ENCODE peak calls at places on chromosomes 4 and X, in eight cellular contexts. E is astrocyte of the spinal cord, X is KG1, S is NCI-H1092 treated with DMSO at 0.1 percent for 48 hours, A is OCI-M1, W is omental fat pad, Q is T follicular helper cell, U is HEK293T. G is an unnamed sample.

GRCh38 chr4:97987019-97987648 is 156.1 kb downstream of the STPG2 start:
- DNase-seq in W (no peak), X (no peak), S (peak; percentile 52), U (peak; percentile 23), E (peak; percentile 56), A (peak; percentile 66), Q (no peak), G (no peak)

GRCh38 chr4:152102184-152103000 is 341.6 kb upstream of the GATB start:
- DNase-seq in Q (no peak), A (no peak), X (no peak), S (no peak), E (peak; percentile 40), U (no peak), W (no peak), G (no peak)

GRCh38 chr4:113435893-113436292 is 325.6 kb downstream of the CAMK2D start:
- DNase-seq in X (no peak), A (no peak), Q (no peak), S (peak; percentile 14), W (peak; percentile 44), E (peak; percentile 92), U (no peak), G (peak; percentile 64)

GRCh38 chr4:72896515-72896914 is 173.0 kb downstream of the COX18 start:
- DNase-seq in W (no peak), Q (no peak), E (peak; percentile 73), A (no peak), S (no peak), U (no peak), X (no peak), G (no peak)

GRCh38 chr4:5036239-5036638 is 15.0 kb upstream of the STK32B start:
- DNase-seq in W (no peak), U (no peak), S (no peak), E (peak; percentile 58), Q (no peak), X (peak; percentile 30), A (peak; percentile 90), G (no peak)

GRCh38 chr4:155353923-155354540 is 22.7 kb downstream of the MAP9 start:
- DNase-seq in U (peak; percentile 41), A (peak; percentile 90), S (peak; percentile 16), E (peak; percentile 60), X (no peak), Q (no peak), W (peak; percentile 55), G (no peak)

GRCh38 chrX:121579016-121579760 is 531.8 kb downstream of the GLUD2 start:
- DNase-seq in A (peak; percentile 61), X (no peak), W (no peak), Q (no peak), U (peak; percentile 16), E (peak; percentile 2), S (peak; percentile 12), G (no peak)

GRCh38 chr4:123546661-123547060 is 150.1 kb downstream of the SPRY1 start:
- DNase-seq in U (no peak), S (no peak), E (no peak), X (no peak), W (no peak), A (no peak), Q (no peak), G (peak; percentile 34)

GRCh38 chrX:79259073-79259689 is 108.0 kb downstream of the ITM2A start:
- DNase-seq in S (no peak), Q (peak; percentile 34), W (no peak), E (no peak), X (peak; percentile 51), U (no peak), A (peak; percentile 87), G (no peak)

GRCh38 chr4:119795986-119796578 is 167.5 kb upstream of the PDE5A start:
- DNase-seq in Q (no peak), A (no peak), E (no peak), X (no peak), U (no peak), S (no peak), W (no peak), G (no peak)

GRCh38 chr4:145956288-145956890 is 17.8 kb upstream of the ZNF827 start:
- DNase-seq in Q (no peak), S (peak; percentile 29), U (peak; percentile 71), X (peak; percentile 4), W (no peak), E (peak; percentile 39), A (peak; percentile 72), G (no peak)

GRCh38 chrX:138492371-138492770 is 219.1 kb downstream of the FGF13 start:
- DNase-seq in S (no peak), X (no peak), A (no peak), E (no peak), W (no peak), Q (no peak), U (no peak), G (no peak)

GRCh38 chr4:174422893-174423256 is 99.4 kb downstream of the HPGD start:
- DNase-seq in E (no peak), W (no peak), Q (no peak), U (no peak), S (no peak), A (peak; percentile 91), X (no peak), G (no peak)

GRCh38 chrX:132568291-132568690 is 79.5 kb upstream of the MBNL3 start:
- DNase-seq in E (no peak), Q (no peak), A (no peak), S (no peak), X (no peak), U (no peak), W (no peak), G (no peak)

GRCh38 chrX:17830211-17830610 is 30.9 kb downstream of the RAI2 start:
- DNase-seq in A (no peak), X (no peak), Q (no peak), W (no peak), U (no peak), S (no peak), E (no peak), G (no peak)

GRCh38 chr4:139857021-139857420 is 191.4 kb downstream of the MGST2 start:
- DNase-seq in E (no peak), S (peak; percentile 79), A (peak; percentile 87), X (no peak), W (no peak), Q (no peak), U (peak; percentile 23), G (peak; percentile 80)

GRCh38 chrX:140723251-140723650 is 13.7 kb downstream of the LINC00632 start:
- DNase-seq in Q (no peak), U (no peak), A (no peak), S (no peak), E (peak; percentile 43), W (no peak), X (no peak), G (no peak)

GRCh38 chr4:169236901-169237626 is 33.7 kb downstream of the SH3RF1 start:
- DNase-seq in X (no peak), A (no peak), U (no peak), S (no peak), E (no peak), W (no peak), Q (no peak), G (no peak)

GRCh38 chr4:174037631-174038030 is 245.8 kb downstream of the FBXO8 start:
- DNase-seq in E (no peak), U (no peak), S (peak; percentile 51), A (no peak), Q (no peak), X (no peak), W (no peak), G (no peak)

GRCh38 chr4:108205859-108206258 is 37.1 kb upstream of the LEF1 start:
- DNase-seq in S (no peak), X (no peak), A (no peak), Q (no peak), E (no peak), U (no peak), W (no peak), G (no peak)

GRCh38 chr4:37389967-37390580 is 145.5 kb downstream of the NWD2 start:
- DNase-seq in Q (no peak), E (peak; percentile 65), U (peak; percentile 6), S (peak; percentile 34), W (no peak), X (peak; percentile 29), A (peak; percentile 87), G (peak; percentile 16)

GRCh38 chrX:30364229-30364628 is 55.0 kb upstream of the NR0B1 start:
- DNase-seq in X (no peak), A (no peak), E (no peak), S (peak; percentile 98), U (no peak), W (no peak), Q (no peak), G (peak; percentile 94)

GRCh38 chrX:97547873-97548578 is 664.3 kb downstream of the RPA4 start:
- DNase-seq in Q (no peak), E (peak; percentile 45), U (no peak), X (no peak), W (no peak), S (no peak), A (no peak), G (no peak)

GRCh38 chr4:48073567-48074103 is 57.1 kb downstream of the NIPAL1 start:
- DNase-seq in W (no peak), X (no peak), A (no peak), S (no peak), Q (no peak), E (no peak), U (no peak), G (no peak)

GRCh38 chr4:1412376-1413220 is 6.4 kb upstream of the NKX1-1 start:
- DNase-seq in U (no peak), W (no peak), S (no peak), Q (no peak), X (no peak), E (no peak), A (no peak), G (no peak)

GRCh38 chrX:144637731-144638130 is 609.6 kb upstream of the SPANXN1 start:
- DNase-seq in S (no peak), A (no peak), X (no peak), W (no peak), Q (no peak), E (peak; percentile 72), U (no peak), G (no peak)

GRCh38 chr4:159946983-159947645 is 844.2 kb downstream of the RAPGEF2 start:
- DNase-seq in U (peak; percentile 24), S (peak; percentile 48), W (no peak), Q (no peak), A (peak; percentile 83), E (peak; percentile 83), X (no peak), G (peak; percentile 23)

GRCh38 chrX:21993265-21993664 is 38.9 kb upstream of the PHEX start:
- DNase-seq in Q (no peak), X (no peak), E (no peak), S (no peak), U (no peak), W (no peak), A (peak; percentile 82), G (no peak)

GRCh38 chrX:103839404-103839803 is 7.3 kb upstream of the RAB9B start:
- DNase-seq in Q (no peak), W (no peak), U (no peak), A (no peak), X (no peak), S (no peak), E (no peak), G (no peak)

GRCh38 chr4:40575846-40576245 is 53.8 kb downstream of the RBM47 start:
- DNase-seq in Q (no peak), E (no peak), A (no peak), S (no peak), W (no peak), X (no peak), U (no peak), G (no peak)

GRCh38 chr4:82905205-82905604 is 4.7 kb downstream of the THAP9 start:
- DNase-seq in X (no peak), S (no peak), W (no peak), Q (no peak), E (peak; percentile 52), A (peak; percentile 87), U (no peak), G (no peak)

GRCh38 chr4:188196134-188196735 is 57.0 kb downstream of the TRIML1 start:
- DNase-seq in W (no peak), E (no peak), U (no peak), A (no peak), S (no peak), X (no peak), Q (no peak), G (no peak)

GRCh38 chr4:8070751-8071718 is 87.6 kb downstream of the ABLIM2 start:
- DNase-seq in S (no peak), E (no peak), A (no peak), W (no peak), Q (no peak), X (no peak), U (no peak), G (no peak)